ENCODE peak calls at places on chromosomes 1 and 21, in ten cellular contexts. N, A, R, Q, C, Z, I, J, F and L are unnamed samples.

GRCh38 chr1:31617917-31618746 is 643 bp downstream of the HCRTR1 start:
- DNase-seq in N (no peak), A (no peak), R (no peak), Q (peak; percentile 88), C (peak; percentile 51), Z (no peak), I (peak; percentile 52), J (peak; percentile 94), F (peak; percentile 38), L (no peak)

GRCh38 chr1:58779837-58780585 is 3.8 kb downstream of the JUN start:
- DNase-seq in N (peak; percentile 65), A (no peak), R (no peak), Q (no peak), C (no peak), Z (peak; percentile 76), I (peak; percentile 72), J (no peak), F (peak; percentile 77), L (peak; percentile 72)

GRCh38 chr1:13583964-13584791 is 546 bp downstream of the PDPN start:
- DNase-seq in N (peak; percentile 65), A (no peak), R (no peak), Q (peak; percentile 56), C (no peak), Z (peak; percentile 84), I (no peak), J (no peak), F (no peak), L (peak; percentile 82)

GRCh38 chr21:42988234-42988965 is 14.0 kb downstream of the PKNOX1 start:
- DNase-seq in N (no peak), A (no peak), R (no peak), Q (no peak), C (no peak), Z (no peak), I (no peak), J (no peak), F (no peak), L (no peak)

GRCh38 chr1:172135923-172136610 is 284.4 kb upstream of the C1orf105 start:
- DNase-seq in N (no peak), A (no peak), R (no peak), Q (no peak), C (no peak), Z (no peak), I (no peak), J (no peak), F (no peak), L (no peak)

GRCh38 chr1:245079021-245079609 is 75.7 kb upstream of the KIF26B start:
- DNase-seq in N (no peak), A (no peak), R (no peak), Q (no peak), C (peak; percentile 18), Z (no peak), I (no peak), J (peak; percentile 34), F (no peak), L (no peak)

GRCh38 chr21:35984654-35985366 is 75.5 kb downstream of the SETD4 start:
- DNase-seq in N (no peak), A (no peak), R (no peak), Q (no peak), C (no peak), Z (no peak), I (no peak), J (no peak), F (no peak), L (no peak)

GRCh38 chr1:97906567-97907228 is 14.1 kb downstream of the DPYD start:
- DNase-seq in N (peak; percentile 32), A (no peak), R (no peak), Q (no peak), C (peak; percentile 5), Z (peak; percentile 76), I (no peak), J (no peak), F (no peak), L (peak; percentile 78)

DNA sequence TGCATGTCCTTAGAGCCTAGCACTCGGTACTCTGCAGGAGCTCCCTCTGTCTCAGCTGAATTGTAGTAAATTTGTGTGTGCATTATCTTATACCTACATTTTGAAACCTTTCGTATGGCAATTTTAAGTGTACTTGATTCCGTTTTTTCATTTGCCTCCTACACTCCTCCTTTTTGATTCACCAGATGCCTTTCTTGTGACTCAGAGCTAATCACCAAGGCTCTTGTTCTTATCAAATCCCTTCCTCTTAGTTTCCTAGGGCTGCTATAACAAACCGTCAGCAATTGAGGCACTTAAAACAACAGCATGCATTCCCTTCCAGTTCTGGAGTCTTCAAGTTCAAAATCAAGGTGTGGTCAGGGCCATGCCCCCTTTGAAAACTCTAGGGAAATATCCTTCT is 261.0 kb downstream of the ASTN1 start:
- DNase-seq in N (no peak), A (no peak), R (no peak), Q (no peak), C (no peak), Z (no peak), I (no peak), J (no peak), F (no peak), L (no peak)
- TF ChIP-seq EP300 in N (no peak), A (no peak), R (no peak), Q (no peak), C (no peak), Z (no peak), I (no peak), J (no peak), F (no peak), L (no peak)

GRCh38 chr1:225660544-225660946 is 7.6 kb upstream of the ENAH start:
- DNase-seq in N (no peak), A (no peak), R (peak; percentile 2), Q (no peak), C (no peak), Z (no peak), I (no peak), J (no peak), F (no peak), L (no peak)
- H3K27ac ChIP-seq in N (no peak overlapping the region), A (no peak overlapping the region), R (no peak overlapping the region), Q (no peak overlapping the region), C (peak overlapping the region; percentile 39), Z (no peak overlapping the region), I (no peak overlapping the region), J (no peak overlapping the region), F (peak overlapping the region; percentile 67), L (peak overlapping the region; percentile 100)

GRCh38 chr1:201288007-201288406 is 4.7 kb downstream of the PKP1 start:
- DNase-seq in N (no peak), A (no peak), R (no peak), Q (no peak), C (no peak), Z (peak; percentile 35), I (no peak), J (no peak), F (no peak), L (peak; percentile 28)

GRCh38 chr1:201286445-201286844 is 3.1 kb downstream of the PKP1 start:
- DNase-seq in N (no peak), A (no peak), R (no peak), Q (no peak), C (no peak), Z (peak; percentile 43), I (no peak), J (no peak), F (no peak), L (peak; percentile 26)

GRCh38 chr1:201290551-201290950 is 7.2 kb downstream of the PKP1 start:
- DNase-seq in N (no peak), A (no peak), R (no peak), Q (no peak), C (no peak), Z (no peak), I (no peak), J (no peak), F (no peak), L (peak; percentile 2)

GRCh38 chr1:201285846-201286245 is 2.5 kb downstream of the PKP1 start:
- DNase-seq in N (no peak), A (no peak), R (no peak), Q (no peak), C (no peak), Z (peak; percentile 46), I (no peak), J (no peak), F (no peak), L (peak; percentile 12)

DNA sequence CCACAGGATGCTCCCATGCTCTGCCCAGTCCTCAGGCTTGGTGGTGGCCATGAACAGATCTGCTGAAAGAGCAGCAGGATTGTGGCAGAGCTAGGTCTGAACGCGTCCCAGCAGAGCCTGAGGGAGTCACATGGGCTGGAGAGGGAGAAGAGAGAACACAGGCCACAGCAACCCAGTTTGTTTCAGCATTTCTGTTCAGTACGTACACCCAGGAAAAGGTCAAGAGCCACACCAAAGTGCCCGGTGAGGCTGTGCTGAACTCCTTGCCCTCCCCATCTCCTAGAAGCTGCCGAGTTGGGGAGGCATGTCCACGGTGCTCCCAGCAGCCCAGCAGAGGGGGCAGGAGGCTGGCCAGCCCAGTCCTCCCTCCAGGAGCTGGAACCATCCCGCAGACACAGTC is 5.5 kb downstream of the PKP1 start:
- DNase-seq in N (no peak), A (no peak), R (no peak), Q (no peak), C (no peak), Z (peak; percentile 50), I (no peak), J (no peak), F (no peak), L (peak; percentile 30)
- H3K4me3 ChIP-seq in N (no peak overlapping the region), A (no peak overlapping the region), R (no peak overlapping the region), Q (no peak overlapping the region), C (no peak overlapping the region), Z (peak overlapping the region; percentile 50), I (no peak overlapping the region), J (no peak overlapping the region), F (no peak overlapping the region), L (no peak overlapping the region)

DNA sequence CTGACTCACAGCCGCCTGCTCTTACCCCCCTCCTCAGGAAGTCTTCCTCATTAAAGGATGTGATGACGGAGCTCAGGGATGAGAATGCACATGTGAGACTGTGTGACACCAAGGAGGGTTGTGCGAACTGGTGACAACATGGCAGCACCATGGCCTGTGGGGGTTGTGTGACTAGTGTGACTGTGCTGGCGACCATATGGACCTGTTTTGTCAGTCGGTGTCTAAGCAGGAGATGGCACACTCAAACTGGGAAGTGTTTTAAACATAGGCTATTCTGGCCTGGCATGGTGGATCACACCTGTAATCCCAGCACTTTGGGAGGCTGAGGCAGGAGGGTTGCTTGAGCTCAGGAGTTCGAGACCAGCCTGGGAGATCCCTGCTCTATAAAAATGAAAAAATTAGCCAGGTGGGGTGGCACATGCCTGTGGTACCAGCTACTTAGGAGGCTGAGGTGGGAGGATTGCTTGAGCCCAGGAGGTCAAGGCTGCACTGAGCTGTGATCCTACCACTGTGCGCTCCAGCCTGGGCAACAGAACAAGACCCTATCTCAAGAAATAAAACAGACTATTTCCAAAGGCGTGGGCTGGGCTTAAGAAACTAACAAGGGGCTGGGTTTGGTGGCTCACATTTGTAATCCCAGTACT is 7.4 kb downstream of the TRNP1 start:
- DNase-seq in N (no peak), A (no peak), R (no peak), Q (no peak), C (no peak), Z (no peak), I (no peak), J (no peak), F (no peak), L (peak; percentile 77)
- TF ChIP-seq EP300 in N (no peak), A (no peak), R (no peak), Q (no peak), C (no peak), Z (no peak), I (no peak), J (no peak), F (no peak), L (no peak)